ENCODE peak calls at places on chromosomes 4 and X, in six cellular contexts. R, S, A, C, T and O are unnamed samples.

GRCh38 chr4:41569957-41570356 is 32.0 kb downstream of the LIMCH1 start:
- DNase-seq in T (no peak), A (no peak), S (no peak), C (no peak), R (no peak), O (peak)

GRCh38 chr4:6402566-6403399 is 69.6 kb downstream of the PPP2R2C start:
- DNase-seq in S (peak), A (no peak), R (no peak), T (no peak), C (no peak), O (no peak)

GRCh38 chrX:77342028-77342427 is 105.2 kb upstream of the FGF16 start:
- DNase-seq in R (no peak), C (no peak), S (no peak), A (no peak), T (no peak), O (no peak)

GRCh38 chr4:112813790-112814189 is 176.8 kb downstream of the LARP7 start:
- DNase-seq in C (peak), S (no peak), A (no peak), R (no peak), T (no peak), O (peak)

GRCh38 chr4:105305019-105305836 is 158.6 kb downstream of the TET2 start:
- DNase-seq in S (no peak), A (no peak), C (no peak), R (no peak), T (no peak), O (no peak)

GRCh38 chr4:152778656-152779512 is 646 bp downstream of the TIGD4 start:
- DNase-seq in R (no peak), T (no peak), A (peak), C (no peak), S (peak), O (peak)

GRCh38 chr4:62014982-62015739 is 815.0 kb downstream of the ADGRL3 start:
- DNase-seq in A (no peak), R (no peak), S (no peak), T (no peak), C (no peak), O (no peak)

GRCh38 chr4:179307297-179308136 is 1865.3 kb upstream of the AGA start:
- DNase-seq in S (peak), A (peak), T (no peak), C (no peak), R (peak), O (peak)

GRCh38 chr4:54767376-54767775 is 109.6 kb downstream of the KIT start:
- DNase-seq in A (no peak), S (no peak), R (no peak), C (no peak), T (no peak), O (no peak)

GRCh38 chr4:126697748-126698147 is 935.0 kb upstream of the INTU start:
- DNase-seq in T (no peak), R (no peak), S (no peak), A (no peak), C (no peak), O (peak)

GRCh38 chrX:10310502-10310901 is 153.7 kb downstream of the CLCN4 start:
- DNase-seq in A (no peak), C (no peak), R (no peak), T (no peak), S (no peak), O (peak)

GRCh38 chr4:145935253-145936141 is 3.1 kb downstream of the ZNF827 start:
- DNase-seq in S (no peak), R (no peak), A (peak), C (no peak), T (no peak), O (no peak)

GRCh38 chr4:100929135-100929534 is 411.3 kb upstream of the EMCN start:
- DNase-seq in R (no peak), S (no peak), C (no peak), T (no peak), A (no peak), O (no peak)

GRCh38 chr4:153661215-153661822 is 22.8 kb upstream of the TLR2 start:
- DNase-seq in R (no peak), C (no peak), A (no peak), S (no peak), T (no peak), O (no peak)

GRCh38 chr4:59818656-59819055 is 1381.5 kb upstream of the ADGRL3 start:
- DNase-seq in S (no peak), C (no peak), R (no peak), A (no peak), T (no peak), O (no peak)

GRCh38 chrX:72255445-72255844 is 16.6 kb upstream of the ERCC6L start:
- DNase-seq in C (no peak), T (no peak), S (no peak), R (no peak), A (no peak), O (peak)

GRCh38 chr4:113101669-113102068 is 52.2 kb downstream of the ANK2 start:
- DNase-seq in C (peak), R (no peak), T (no peak), S (no peak), A (no peak), O (peak)

GRCh38 chr4:58359590-58359989 is 1249.4 kb upstream of the IGFBP7 start:
- DNase-seq in S (no peak), A (no peak), R (no peak), T (no peak), C (no peak), O (no peak)

GRCh38 chr4:20333141-20333690 is 81.5 kb downstream of the SLIT2 start:
- DNase-seq in A (no peak), S (no peak), R (no peak), T (no peak), C (no peak), O (no peak)

GRCh38 chr4:79959652-79960051 is 113.4 kb downstream of the ANTXR2 start:
- DNase-seq in T (no peak), C (no peak), S (no peak), A (no peak), R (no peak), O (no peak)

GRCh38 chr4:139728840-139729239 is 63.2 kb downstream of the MGST2 start:
- DNase-seq in C (no peak), R (no peak), T (no peak), S (no peak), A (no peak), O (no peak)

GRCh38 chr4:30495261-30496050 is 224.7 kb upstream of the PCDH7 start:
- DNase-seq in A (no peak), T (no peak), C (no peak), R (no peak), S (no peak), O (no peak)